ENCODE peak calls at places on chromosomes 5 and 9, in eight cellular contexts. One of them, this sample, is unnamed.
A peak's percentile ranks its signal among the peaks of the same experiment; 100 is the strongest.

GRCh38 chr5:10479226-10479721 is 37.6 kb downstream of the ROPN1L start:
- DNase-seq in RWPE1: peak; percentile 97
- DNase-seq in dorsolateral prefrontal cortex: no peak
- DNase-seq in GM20000: no peak
- DNase-seq in gastrocnemius medialis: no peak
- DNase-seq in testis: no peak
- DNase-seq in pancreas: no peak
- DNase-seq in tibial artery: no peak
- DNase-seq in this sample: no peak

GRCh38 chr9:70257991-70258691 is 637 bp upstream of the SMC5 start:
- DNase-seq in pancreas: peak; percentile 85
- DNase-seq in GM20000: peak; percentile 32
- DNase-seq in tibial artery: no peak
- DNase-seq in testis: peak; percentile 60
- DNase-seq in dorsolateral prefrontal cortex: no peak
- DNase-seq in gastrocnemius medialis: peak; percentile 32
- DNase-seq in RWPE1: peak; percentile 67
- DNase-seq in this sample: no peak

GRCh38 chr9:81521892-81522291 is 167.5 kb downstream of the TLE1 start:
- DNase-seq in GM20000: no peak
- DNase-seq in gastrocnemius medialis: no peak
- DNase-seq in dorsolateral prefrontal cortex: no peak
- DNase-seq in tibial artery: no peak
- DNase-seq in RWPE1: no peak
- DNase-seq in pancreas: no peak
- DNase-seq in testis: no peak
- DNase-seq in this sample: no peak

GRCh38 chr5:67141644-67142043 is 55.0 kb downstream of the CD180 start:
- DNase-seq in RWPE1: no peak
- DNase-seq in testis: no peak
- DNase-seq in tibial artery: no peak
- DNase-seq in GM20000: no peak
- DNase-seq in dorsolateral prefrontal cortex: no peak
- DNase-seq in pancreas: no peak
- DNase-seq in gastrocnemius medialis: no peak
- DNase-seq in this sample: no peak

GRCh38 chr5:72507360-72508238 is at the start of gene ZNF366:
- DNase-seq in testis: no peak
- DNase-seq in dorsolateral prefrontal cortex: no peak
- DNase-seq in tibial artery: no peak
- DNase-seq in GM20000: no peak
- DNase-seq in pancreas: no peak
- DNase-seq in gastrocnemius medialis: no peak
- DNase-seq in RWPE1: no peak
- DNase-seq in this sample: no peak

GRCh38 chr9:85569988-85570387 is 171.8 kb downstream of the AGTPBP1 start:
- DNase-seq in testis: no peak
- DNase-seq in gastrocnemius medialis: no peak
- DNase-seq in pancreas: no peak
- DNase-seq in dorsolateral prefrontal cortex: no peak
- DNase-seq in RWPE1: peak; percentile 50
- DNase-seq in tibial artery: no peak
- DNase-seq in GM20000: no peak
- DNase-seq in this sample: no peak

GRCh38 chr5:69331528-69332445 is 814 bp downstream of the CCDC125 start:
- DNase-seq in tibial artery: no peak
- DNase-seq in GM20000: no peak
- DNase-seq in testis: no peak
- DNase-seq in gastrocnemius medialis: no peak
- DNase-seq in dorsolateral prefrontal cortex: no peak
- DNase-seq in RWPE1: no peak
- DNase-seq in pancreas: no peak
- DNase-seq in this sample: no peak

GRCh38 chr9:136915632-136916329 is 28.8 kb downstream of the FBXW5 start:
- DNase-seq in dorsolateral prefrontal cortex: no peak
- DNase-seq in RWPE1: no peak
- DNase-seq in GM20000: no peak
- DNase-seq in gastrocnemius medialis: no peak
- DNase-seq in pancreas: no peak
- DNase-seq in tibial artery: no peak
- DNase-seq in testis: no peak
- DNase-seq in this sample: no peak

GRCh38 chr5:37723147-37723961 is 116.5 kb downstream of the GDNF start:
- DNase-seq in testis: peak; percentile 26
- DNase-seq in pancreas: no peak
- DNase-seq in tibial artery: no peak
- DNase-seq in gastrocnemius medialis: peak; percentile 37
- DNase-seq in RWPE1: no peak
- DNase-seq in GM20000: no peak
- DNase-seq in dorsolateral prefrontal cortex: peak; percentile 60
- DNase-seq in this sample: no peak
- TF ChIP-seq CTCF in testis: no peak
- TF ChIP-seq CTCF in pancreas: no peak
- TF ChIP-seq CTCF in tibial artery: no peak
- TF ChIP-seq CTCF in gastrocnemius medialis: peak; percentile 66
- TF ChIP-seq CTCF in RWPE1: peak; percentile 16
- TF ChIP-seq CTCF in GM20000: peak; percentile 6
- TF ChIP-seq CTCF in dorsolateral prefrontal cortex: peak; percentile 59
- TF ChIP-seq CTCF in this sample: peak; percentile 51

GRCh38 chr5:16681761-16682335 is 65.1 kb upstream of the RETREG1 start:
- DNase-seq in testis: no peak
- DNase-seq in gastrocnemius medialis: no peak
- DNase-seq in dorsolateral prefrontal cortex: no peak
- DNase-seq in RWPE1: no peak
- DNase-seq in pancreas: no peak
- DNase-seq in GM20000: no peak
- DNase-seq in tibial artery: no peak
- DNase-seq in this sample: no peak

GRCh38 chr5:16675747-16676255 is 59.0 kb upstream of the RETREG1 start:
- DNase-seq in pancreas: no peak
- DNase-seq in dorsolateral prefrontal cortex: no peak
- DNase-seq in testis: no peak
- DNase-seq in GM20000: no peak
- DNase-seq in tibial artery: no peak
- DNase-seq in RWPE1: no peak
- DNase-seq in gastrocnemius medialis: no peak
- DNase-seq in this sample: no peak

GRCh38 chr5:16679198-16679597 is 62.4 kb upstream of the RETREG1 start:
- DNase-seq in GM20000: no peak
- DNase-seq in testis: no peak
- DNase-seq in pancreas: no peak
- DNase-seq in tibial artery: no peak
- DNase-seq in gastrocnemius medialis: no peak
- DNase-seq in dorsolateral prefrontal cortex: no peak
- DNase-seq in RWPE1: no peak
- DNase-seq in this sample: no peak

GRCh38 chr5:16674750-16675149 is 58.0 kb upstream of the RETREG1 start:
- DNase-seq in tibial artery: no peak
- DNase-seq in GM20000: no peak
- DNase-seq in pancreas: no peak
- DNase-seq in gastrocnemius medialis: no peak
- DNase-seq in RWPE1: peak; percentile 34
- DNase-seq in testis: no peak
- DNase-seq in dorsolateral prefrontal cortex: no peak
- DNase-seq in this sample: no peak

DNA sequence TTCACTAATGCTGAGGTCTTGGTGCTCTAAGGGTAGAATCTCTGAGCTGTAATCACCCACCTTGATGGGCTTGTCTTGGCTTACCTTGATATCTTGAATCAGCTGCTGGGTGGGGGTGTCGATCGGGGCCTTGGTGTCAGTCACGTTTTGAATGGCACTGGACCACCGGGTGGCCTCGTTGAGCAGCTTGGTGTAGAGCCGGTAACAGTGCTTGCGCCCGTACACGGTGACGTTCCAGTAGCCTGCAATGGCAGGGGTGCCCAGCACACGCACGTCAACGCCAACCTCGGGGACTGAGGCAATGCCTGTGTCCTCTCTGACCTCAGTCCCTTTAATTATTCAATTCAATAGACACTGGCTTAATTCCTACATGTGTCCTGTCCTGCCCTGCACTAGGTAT is 63.1 kb upstream of the RETREG1 start:
- DNase-seq in GM20000: no peak
- DNase-seq in testis: no peak
- DNase-seq in RWPE1: no peak
- DNase-seq in pancreas: no peak
- DNase-seq in tibial artery: no peak
- DNase-seq in gastrocnemius medialis: no peak
- DNase-seq in dorsolateral prefrontal cortex: no peak
- DNase-seq in this sample: no peak
- TF ChIP-seq CTCF in GM20000: no peak
- TF ChIP-seq CTCF in testis: no peak
- TF ChIP-seq CTCF in RWPE1: no peak
- TF ChIP-seq CTCF in pancreas: no peak
- TF ChIP-seq CTCF in tibial artery: no peak
- TF ChIP-seq CTCF in gastrocnemius medialis: no peak
- TF ChIP-seq CTCF in dorsolateral prefrontal cortex: no peak
- TF ChIP-seq CTCF in this sample: no peak

GRCh38 chr9:127700594-127701255 is 6.1 kb upstream of the CFAP157 start:
- DNase-seq in GM20000: no peak
- DNase-seq in pancreas: no peak
- DNase-seq in testis: no peak
- DNase-seq in RWPE1: no peak
- DNase-seq in dorsolateral prefrontal cortex: no peak
- DNase-seq in tibial artery: no peak
- DNase-seq in gastrocnemius medialis: no peak
- DNase-seq in this sample: no peak

GRCh38 chr9:127698386-127698785 is 8.4 kb upstream of the CFAP157 start:
- DNase-seq in RWPE1: no peak
- DNase-seq in dorsolateral prefrontal cortex: no peak
- DNase-seq in gastrocnemius medialis: no peak
- DNase-seq in testis: no peak
- DNase-seq in tibial artery: no peak
- DNase-seq in pancreas: no peak
- DNase-seq in GM20000: no peak
- DNase-seq in this sample: no peak

GRCh38 chr9:127700140-127700539 is 6.6 kb upstream of the CFAP157 start:
- DNase-seq in pancreas: no peak
- DNase-seq in GM20000: no peak
- DNase-seq in dorsolateral prefrontal cortex: no peak
- DNase-seq in RWPE1: no peak
- DNase-seq in tibial artery: no peak
- DNase-seq in testis: no peak
- DNase-seq in gastrocnemius medialis: no peak
- DNase-seq in this sample: no peak

GRCh38 chr9:127697575-127697974 is 9.2 kb upstream of the CFAP157 start:
- DNase-seq in dorsolateral prefrontal cortex: no peak
- DNase-seq in gastrocnemius medialis: no peak
- DNase-seq in testis: no peak
- DNase-seq in GM20000: no peak
- DNase-seq in RWPE1: no peak
- DNase-seq in pancreas: no peak
- DNase-seq in tibial artery: no peak
- DNase-seq in this sample: no peak

DNA sequence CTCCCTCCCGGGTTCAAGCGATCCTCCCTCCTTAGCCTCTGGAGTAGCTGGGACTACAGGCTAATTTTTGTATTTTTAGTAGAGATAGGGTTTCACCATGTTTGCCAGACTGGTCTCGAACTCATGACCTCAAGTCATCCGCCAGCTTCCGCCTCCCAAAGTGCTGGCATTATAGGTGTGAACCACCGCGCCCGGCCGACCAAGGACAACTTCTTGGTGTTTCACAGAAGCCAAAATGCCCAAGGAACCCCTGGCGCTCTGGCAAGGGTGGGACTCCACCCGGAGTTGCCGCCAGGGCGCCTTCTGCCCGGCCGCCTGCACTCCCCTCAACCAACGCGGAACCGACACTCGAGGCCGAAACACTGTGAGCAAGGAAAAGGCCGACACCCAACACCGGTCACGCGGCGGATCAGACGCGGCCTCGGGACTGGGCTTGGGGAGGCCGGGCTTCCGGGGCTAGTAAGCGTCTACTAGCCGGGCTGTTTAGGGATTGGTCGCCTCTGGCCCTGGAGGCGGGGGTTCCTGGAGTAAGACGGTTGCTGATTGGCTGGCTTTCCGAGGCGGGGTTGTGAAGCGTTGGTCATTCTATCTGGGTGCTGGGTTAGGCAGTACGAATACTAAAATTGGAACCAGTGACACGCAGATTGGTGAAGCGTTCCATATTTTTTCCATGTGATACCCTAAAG is 7.7 kb upstream of the CFAP157 start:
- DNase-seq in pancreas: peak; percentile 90
- DNase-seq in RWPE1: peak; percentile 100
- DNase-seq in tibial artery: peak; percentile 99
- DNase-seq in GM20000: peak; percentile 95
- DNase-seq in testis: peak; percentile 98
- DNase-seq in dorsolateral prefrontal cortex: peak; percentile 93
- DNase-seq in gastrocnemius medialis: peak; percentile 99
- DNase-seq in this sample: peak; percentile 93
- TF ChIP-seq CTCF in pancreas: no peak
- TF ChIP-seq CTCF in RWPE1: no peak
- TF ChIP-seq CTCF in tibial artery: peak; percentile 22
- TF ChIP-seq CTCF in GM20000: no peak
- TF ChIP-seq CTCF in testis: no peak
- TF ChIP-seq CTCF in dorsolateral prefrontal cortex: peak; percentile 15
- TF ChIP-seq CTCF in gastrocnemius medialis: peak; percentile 45
- TF ChIP-seq CTCF in this sample: no peak

GRCh38 chr9:127099664-127100063 is 22.8 kb downstream of the ANGPTL2 start:
- DNase-seq in GM20000: no peak
- DNase-seq in dorsolateral prefrontal cortex: no peak
- DNase-seq in RWPE1: no peak
- DNase-seq in pancreas: no peak
- DNase-seq in gastrocnemius medialis: no peak
- DNase-seq in tibial artery: no peak
- DNase-seq in testis: no peak
- DNase-seq in this sample: no peak

GRCh38 chr9:127098916-127099315 is 23.5 kb downstream of the ANGPTL2 start:
- DNase-seq in gastrocnemius medialis: no peak
- DNase-seq in testis: no peak
- DNase-seq in pancreas: no peak
- DNase-seq in RWPE1: no peak
- DNase-seq in tibial artery: no peak
- DNase-seq in GM20000: no peak
- DNase-seq in dorsolateral prefrontal cortex: no peak
- DNase-seq in this sample: no peak

GRCh38 chr9:127104465-127105311 is 17.7 kb downstream of the ANGPTL2 start:
- DNase-seq in testis: no peak
- DNase-seq in pancreas: no peak
- DNase-seq in RWPE1: no peak
- DNase-seq in gastrocnemius medialis: no peak
- DNase-seq in tibial artery: no peak
- DNase-seq in GM20000: no peak
- DNase-seq in dorsolateral prefrontal cortex: no peak
- DNase-seq in this sample: no peak

GRCh38 chr9:127102788-127103187 is 19.6 kb downstream of the ANGPTL2 start:
- DNase-seq in pancreas: no peak
- DNase-seq in GM20000: no peak
- DNase-seq in tibial artery: no peak
- DNase-seq in testis: no peak
- DNase-seq in gastrocnemius medialis: no peak
- DNase-seq in RWPE1: no peak
- DNase-seq in dorsolateral prefrontal cortex: no peak
- DNase-seq in this sample: no peak

DNA sequence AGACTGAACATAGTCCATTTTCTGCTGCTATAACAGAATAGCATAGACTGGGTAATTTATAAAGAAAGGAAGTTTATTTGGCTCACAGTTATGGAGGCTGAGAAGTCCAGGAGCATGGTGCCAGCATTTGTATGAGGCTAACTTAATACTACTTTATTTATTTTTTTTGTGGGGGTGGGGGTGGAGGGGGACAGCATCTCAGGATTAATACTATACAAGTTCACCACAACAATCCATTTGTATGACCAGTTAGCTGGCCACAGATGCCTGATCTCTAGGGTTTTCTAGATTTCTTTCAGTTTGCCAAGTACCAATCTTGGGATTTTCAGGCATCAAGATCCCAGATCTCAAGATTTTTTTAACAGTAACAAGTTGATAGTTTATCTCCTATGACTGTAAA is 20.3 kb downstream of the ANGPTL2 start:
- DNase-seq in RWPE1: no peak
- DNase-seq in gastrocnemius medialis: no peak
- DNase-seq in pancreas: no peak
- DNase-seq in tibial artery: no peak
- DNase-seq in dorsolateral prefrontal cortex: no peak
- DNase-seq in GM20000: no peak
- DNase-seq in testis: no peak
- DNase-seq in this sample: no peak
- TF ChIP-seq CTCF in RWPE1: no peak
- TF ChIP-seq CTCF in gastrocnemius medialis: no peak
- TF ChIP-seq CTCF in pancreas: no peak
- TF ChIP-seq CTCF in tibial artery: no peak
- TF ChIP-seq CTCF in dorsolateral prefrontal cortex: no peak
- TF ChIP-seq CTCF in GM20000: no peak
- TF ChIP-seq CTCF in testis: no peak
- TF ChIP-seq CTCF in this sample: no peak

This sample was measured in GM13977.